ENCODE peak calls at places on chromosomes 6 and 20, in eight cellular contexts. A, Q, S, R, P, F, X and Z are unnamed samples.

GRCh38 chr6:13011612-13012146 is 295.1 kb downstream of the PHACTR1 start:
- DNase-seq in F (no peak), X (no peak), R (no peak), Q (no peak), A (no peak), S (no peak), P (no peak), Z (no peak)

GRCh38 chr6:30151580-30151979 is 9.4 kb downstream of the TRIM10 start:
- DNase-seq in Q (no peak), P (no peak), R (no peak), F (no peak), X (no peak), S (no peak), A (no peak), Z (no peak)

GRCh38 chr20:59515013-59515905 is 89.1 kb upstream of the PHACTR3 start:
- DNase-seq in X (peak; percentile 91), F (peak; percentile 40), S (peak; percentile 64), P (peak; percentile 77), R (peak; percentile 83), A (peak; percentile 29), Q (no peak), Z (peak; percentile 91)

GRCh38 chr6:2542858-2543218 is 207.9 kb downstream of the MYLK4 start:
- DNase-seq in Q (peak; percentile 39), S (peak; percentile 53), P (peak; percentile 51), F (no peak), A (peak; percentile 29), R (peak; percentile 42), X (no peak), Z (no peak)

GRCh38 chr6:87705070-87705691 is 3.1 kb upstream of the AKIRIN2 start:
- DNase-seq in X (no peak), A (peak; percentile 44), R (no peak), S (no peak), F (no peak), Q (no peak), P (peak; percentile 64), Z (no peak)

GRCh38 chr6:21987501-21987957 is 309.3 kb downstream of the PRL start:
- DNase-seq in X (no peak), F (no peak), R (peak; percentile 81), Q (peak; percentile 86), A (peak; percentile 16), P (peak; percentile 91), S (peak; percentile 81), Z (peak; percentile 57)

GRCh38 chr20:63364801-63365585 is 3.8 kb upstream of the CHRNA4 start:
- DNase-seq in R (no peak), A (no peak), P (no peak), F (no peak), X (no peak), S (no peak), Q (no peak), Z (no peak)

GRCh38 chr6:47343631-47344421 is 34.1 kb upstream of the TNFRSF21 start:
- DNase-seq in R (peak; percentile 74), F (peak; percentile 3), Q (no peak), P (no peak), S (no peak), A (no peak), X (peak; percentile 25), Z (no peak)

GRCh38 chr6:80594461-80594860 is 488.0 kb downstream of the BCKDHB start:
- DNase-seq in S (no peak), F (no peak), P (peak; percentile 33), R (no peak), Q (no peak), X (no peak), A (no peak), Z (no peak)

GRCh38 chr20:10580700-10581099 is 93.1 kb downstream of the JAG1 start:
- DNase-seq in Q (no peak), P (no peak), R (no peak), X (no peak), S (no peak), F (no peak), A (no peak), Z (no peak)

GRCh38 chr6:81937296-81937937 is 184.9 kb upstream of the TENT5A start:
- DNase-seq in P (peak; percentile 83), Q (no peak), R (no peak), S (no peak), F (no peak), X (no peak), A (no peak), Z (no peak)

GRCh38 chr6:96626749-96627353 is 63.9 kb downstream of the FHL5 start:
- DNase-seq in R (no peak), Q (peak; percentile 1), X (peak; percentile 81), A (no peak), S (no peak), P (peak; percentile 46), F (peak; percentile 39), Z (no peak)

GRCh38 chr6:13400772-13401171 is 72.4 kb upstream of the TBC1D7 start:
- DNase-seq in R (no peak), F (no peak), X (no peak), Q (no peak), A (no peak), S (no peak), P (no peak), Z (no peak)

GRCh38 chr20:25310268-25310920 is 62.5 kb downstream of the PYGB start:
- DNase-seq in X (peak; percentile 45), R (peak; percentile 74), Q (peak; percentile 82), P (peak; percentile 96), F (no peak), A (peak; percentile 50), S (peak; percentile 79), Z (no peak)

GRCh38 chr20:63098195-63098810 is 91.5 kb upstream of the BHLHE23 start:
- DNase-seq in A (no peak), P (no peak), X (no peak), F (no peak), S (peak; percentile 18), R (no peak), Q (no peak), Z (no peak)

GRCh38 chr20:58721951-58722371 is 29.4 kb downstream of the NPEPL1 start:
- DNase-seq in A (no peak), R (peak; percentile 30), Q (no peak), P (no peak), S (peak; percentile 41), X (no peak), F (no peak), Z (no peak)

GRCh38 chr6:131419698-131420097 is 153.3 kb upstream of the ARG1 start:
- DNase-seq in X (peak; percentile 35), A (no peak), F (no peak), R (no peak), Q (no peak), P (no peak), S (no peak), Z (no peak)

GRCh38 chr6:109486068-109486467 is 3.0 kb upstream of the ZBTB24 start:
- DNase-seq in X (no peak), F (no peak), R (peak; percentile 51), P (no peak), Q (no peak), S (no peak), A (no peak), Z (no peak)

GRCh38 chr6:130373992-130374391 is 8.2 kb downstream of the TMEM200A start:
- DNase-seq in Q (no peak), P (no peak), A (no peak), F (no peak), X (no peak), R (no peak), S (no peak), Z (no peak)

GRCh38 chr20:4217349-4217761 is 202.0 kb upstream of the RNF24 start:
- DNase-seq in F (no peak), X (no peak), S (no peak), A (no peak), P (no peak), Q (no peak), R (peak; percentile 69), Z (no peak)

GRCh38 chr6:26556263-26557070 is 18.3 kb downstream of the HMGN4 start:
- DNase-seq in S (no peak), X (peak; percentile 95), F (peak; percentile 47), Q (peak; percentile 84), R (no peak), P (peak; percentile 97), A (peak; percentile 71), Z (peak; percentile 50)

GRCh38 chr6:166561766-166562165 is 24.7 kb downstream of the RAMACL start:
- DNase-seq in F (no peak), A (no peak), X (no peak), R (no peak), P (no peak), S (no peak), Q (no peak), Z (no peak)

GRCh38 chr20:49276201-49276894 is 1.5 kb downstream of the ZNFX1 start:
- DNase-seq in S (no peak), Q (no peak), X (peak; percentile 88), F (no peak), P (peak; percentile 87), R (no peak), A (peak; percentile 61), Z (no peak)

GRCh38 chr20:57620274-57620990 is at the start of gene ZBP1:
- DNase-seq in R (peak; percentile 77), X (no peak), Q (no peak), P (no peak), F (no peak), S (peak; percentile 68), A (peak; percentile 55), Z (no peak)

GRCh38 chr6:1515280-1515679 is 94.4 kb upstream of the FOXC1 start:
- DNase-seq in A (no peak), X (no peak), F (no peak), R (no peak), P (no peak), S (no peak), Q (no peak), Z (no peak)

GRCh38 chr6:142627474-142627873 is 317.5 kb downstream of the HIVEP2 start:
- DNase-seq in R (no peak), S (no peak), F (no peak), X (no peak), Q (no peak), P (peak; percentile 38), A (no peak), Z (no peak)

GRCh38 chr6:128188678-128189077 is 287.8 kb upstream of the THEMIS start:
- DNase-seq in Q (no peak), S (no peak), P (no peak), X (no peak), A (no peak), F (no peak), R (no peak), Z (no peak)

GRCh38 chr20:37901667-37902503 is 1.0 kb upstream of the VSTM2L start:
- DNase-seq in R (peak; percentile 66), F (peak; percentile 79), Q (peak; percentile 3), X (peak; percentile 83), A (peak; percentile 20), S (peak; percentile 49), P (peak; percentile 59), Z (peak; percentile 38)

GRCh38 chr6:2942916-2943563 is 28.3 kb downstream of the SERPINB6 start:
- DNase-seq in S (no peak), R (no peak), Q (no peak), P (no peak), F (no peak), A (no peak), X (no peak), Z (no peak)

GRCh38 chr6:73180718-73181619 is 44.3 kb downstream of the KHDC1L start:
- DNase-seq in P (peak; percentile 85), A (no peak), F (peak; percentile 63), X (peak; percentile 79), Q (peak; percentile 44), S (no peak), R (no peak), Z (no peak)

GRCh38 chr6:14784596-14785360 is 461.1 kb upstream of the JARID2 start:
- DNase-seq in R (no peak), F (peak; percentile 5), A (no peak), X (no peak), Q (no peak), P (no peak), S (no peak), Z (no peak)

GRCh38 chr20:1472556-1473243 is 6.1 kb upstream of the NSFL1C start:
- DNase-seq in X (no peak), S (no peak), F (no peak), P (no peak), A (no peak), Q (no peak), R (no peak), Z (no peak)

GRCh38 chr6:72944660-72945059 is 280.6 kb downstream of the KHDC1L start:
- DNase-seq in F (no peak), R (no peak), A (no peak), X (no peak), P (no peak), S (no peak), Q (no peak), Z (no peak)

GRCh38 chr6:2197984-2198383 is 47.4 kb downstream of the GMDS start:
- DNase-seq in P (no peak), S (no peak), Q (no peak), X (no peak), F (no peak), A (no peak), R (no peak), Z (no peak)